ENCODE peak calls at places on chromosomes 16 and 17, in nine cellular contexts. One of them, this sample, is unnamed.

GRCh38 chr16:70691223-70692129 is 5.6 kb upstream of the MTSS2 start:
- DNase-seq in stimulated activated CD8-positive, alpha-beta memory T cell treated with anti-CD3 and anti-CD28 coated beads, Interleukin-4, amount 100 ng/mL, for 4 hours: no peak
- DNase-seq in activated naive CD8-positive, alpha-beta T cell treated with anti-CD3 and anti-CD28 coated beads, Interleukin-2, amount 50 U/mL, for 16 hours: no peak
- DNase-seq in CD4-positive, CD25-positive, alpha-beta regulatory T cell: no peak
- DNase-seq in substantia nigra: peak
- DNase-seq in AG04450: peak
- DNase-seq in mucosa of descending colon: no peak
- DNase-seq in stomach: peak
- DNase-seq in left lung: peak
- DNase-seq in this sample: peak

GRCh38 chr16:67326472-67327309 is at the start of the genes KCTD19 and LRRC36:
- DNase-seq in stimulated activated CD8-positive, alpha-beta memory T cell treated with anti-CD3 and anti-CD28 coated beads, Interleukin-4, amount 100 ng/mL, for 4 hours: peak
- DNase-seq in activated naive CD8-positive, alpha-beta T cell treated with anti-CD3 and anti-CD28 coated beads, Interleukin-2, amount 50 U/mL, for 16 hours: peak
- DNase-seq in CD4-positive, CD25-positive, alpha-beta regulatory T cell: no peak
- DNase-seq in substantia nigra: peak
- DNase-seq in AG04450: no peak
- DNase-seq in mucosa of descending colon: peak
- DNase-seq in stomach: peak
- DNase-seq in left lung: peak
- DNase-seq in this sample: no peak

GRCh38 chr16:23949630-23950290 is 114.0 kb downstream of the PRKCB start:
- DNase-seq in stimulated activated CD8-positive, alpha-beta memory T cell treated with anti-CD3 and anti-CD28 coated beads, Interleukin-4, amount 100 ng/mL, for 4 hours: no peak
- DNase-seq in activated naive CD8-positive, alpha-beta T cell treated with anti-CD3 and anti-CD28 coated beads, Interleukin-2, amount 50 U/mL, for 16 hours: no peak
- DNase-seq in CD4-positive, CD25-positive, alpha-beta regulatory T cell: peak
- DNase-seq in substantia nigra: no peak
- DNase-seq in AG04450: no peak
- DNase-seq in mucosa of descending colon: peak
- DNase-seq in stomach: peak
- DNase-seq in left lung: peak
- DNase-seq in this sample: no peak

GRCh38 chr16:1175566-1176279 is 22.8 kb downstream of the CACNA1H start:
- DNase-seq in stimulated activated CD8-positive, alpha-beta memory T cell treated with anti-CD3 and anti-CD28 coated beads, Interleukin-4, amount 100 ng/mL, for 4 hours: no peak
- DNase-seq in activated naive CD8-positive, alpha-beta T cell treated with anti-CD3 and anti-CD28 coated beads, Interleukin-2, amount 50 U/mL, for 16 hours: no peak
- DNase-seq in CD4-positive, CD25-positive, alpha-beta regulatory T cell: no peak
- DNase-seq in substantia nigra: no peak
- DNase-seq in AG04450: peak
- DNase-seq in mucosa of descending colon: no peak
- DNase-seq in stomach: no peak
- DNase-seq in left lung: no peak
- DNase-seq in this sample: no peak

GRCh38 chr16:14301150-14302030 is 230.3 kb downstream of the MRTFB start:
- DNase-seq in stimulated activated CD8-positive, alpha-beta memory T cell treated with anti-CD3 and anti-CD28 coated beads, Interleukin-4, amount 100 ng/mL, for 4 hours: no peak
- DNase-seq in activated naive CD8-positive, alpha-beta T cell treated with anti-CD3 and anti-CD28 coated beads, Interleukin-2, amount 50 U/mL, for 16 hours: no peak
- DNase-seq in CD4-positive, CD25-positive, alpha-beta regulatory T cell: no peak
- DNase-seq in substantia nigra: peak
- DNase-seq in AG04450: no peak
- DNase-seq in mucosa of descending colon: peak
- DNase-seq in stomach: peak
- DNase-seq in left lung: peak
- DNase-seq in this sample: no peak

GRCh38 chr17:79618383-79619067 is 7.7 kb upstream of the RBFOX3 start:
- DNase-seq in stimulated activated CD8-positive, alpha-beta memory T cell treated with anti-CD3 and anti-CD28 coated beads, Interleukin-4, amount 100 ng/mL, for 4 hours: no peak
- DNase-seq in activated naive CD8-positive, alpha-beta T cell treated with anti-CD3 and anti-CD28 coated beads, Interleukin-2, amount 50 U/mL, for 16 hours: no peak
- DNase-seq in CD4-positive, CD25-positive, alpha-beta regulatory T cell: no peak
- DNase-seq in substantia nigra: no peak
- DNase-seq in AG04450: no peak
- DNase-seq in mucosa of descending colon: peak
- DNase-seq in stomach: no peak
- DNase-seq in left lung: peak
- DNase-seq in this sample: no peak

GRCh38 chr16:71956500-71956899 is 43.7 kb downstream of the PKD1L3 start:
- DNase-seq in stimulated activated CD8-positive, alpha-beta memory T cell treated with anti-CD3 and anti-CD28 coated beads, Interleukin-4, amount 100 ng/mL, for 4 hours: no peak
- DNase-seq in activated naive CD8-positive, alpha-beta T cell treated with anti-CD3 and anti-CD28 coated beads, Interleukin-2, amount 50 U/mL, for 16 hours: no peak
- DNase-seq in CD4-positive, CD25-positive, alpha-beta regulatory T cell: no peak
- DNase-seq in substantia nigra: no peak
- DNase-seq in AG04450: no peak
- DNase-seq in mucosa of descending colon: no peak
- DNase-seq in stomach: no peak
- DNase-seq in left lung: no peak
- DNase-seq in this sample: no peak

GRCh38 chr17:58398574-58399266 is 18.6 kb downstream of the RNF43 start:
- DNase-seq in stimulated activated CD8-positive, alpha-beta memory T cell treated with anti-CD3 and anti-CD28 coated beads, Interleukin-4, amount 100 ng/mL, for 4 hours: no peak
- DNase-seq in activated naive CD8-positive, alpha-beta T cell treated with anti-CD3 and anti-CD28 coated beads, Interleukin-2, amount 50 U/mL, for 16 hours: no peak
- DNase-seq in CD4-positive, CD25-positive, alpha-beta regulatory T cell: no peak
- DNase-seq in substantia nigra: no peak
- DNase-seq in AG04450: no peak
- DNase-seq in mucosa of descending colon: no peak
- DNase-seq in stomach: no peak
- DNase-seq in left lung: no peak
- DNase-seq in this sample: no peak

GRCh38 chr17:58091024-58091567 is 7.9 kb downstream of the DYNLL2 start:
- DNase-seq in stimulated activated CD8-positive, alpha-beta memory T cell treated with anti-CD3 and anti-CD28 coated beads, Interleukin-4, amount 100 ng/mL, for 4 hours: no peak
- DNase-seq in activated naive CD8-positive, alpha-beta T cell treated with anti-CD3 and anti-CD28 coated beads, Interleukin-2, amount 50 U/mL, for 16 hours: no peak
- DNase-seq in CD4-positive, CD25-positive, alpha-beta regulatory T cell: no peak
- DNase-seq in substantia nigra: no peak
- DNase-seq in AG04450: no peak
- DNase-seq in mucosa of descending colon: no peak
- DNase-seq in stomach: no peak
- DNase-seq in left lung: no peak
- DNase-seq in this sample: no peak

GRCh38 chr16:86508947-86509758 is 1.2 kb upstream of the FOXF1 start:
- DNase-seq in stimulated activated CD8-positive, alpha-beta memory T cell treated with anti-CD3 and anti-CD28 coated beads, Interleukin-4, amount 100 ng/mL, for 4 hours: no peak
- DNase-seq in activated naive CD8-positive, alpha-beta T cell treated with anti-CD3 and anti-CD28 coated beads, Interleukin-2, amount 50 U/mL, for 16 hours: no peak
- DNase-seq in CD4-positive, CD25-positive, alpha-beta regulatory T cell: no peak
- DNase-seq in substantia nigra: no peak
- DNase-seq in AG04450: peak
- DNase-seq in mucosa of descending colon: peak
- DNase-seq in stomach: no peak
- DNase-seq in left lung: peak
- DNase-seq in this sample: no peak

GRCh38 chr16:66548868-66549267 is 1.1 kb downstream of the TK2 start:
- DNase-seq in stimulated activated CD8-positive, alpha-beta memory T cell treated with anti-CD3 and anti-CD28 coated beads, Interleukin-4, amount 100 ng/mL, for 4 hours: no peak
- DNase-seq in activated naive CD8-positive, alpha-beta T cell treated with anti-CD3 and anti-CD28 coated beads, Interleukin-2, amount 50 U/mL, for 16 hours: no peak
- DNase-seq in CD4-positive, CD25-positive, alpha-beta regulatory T cell: no peak
- DNase-seq in substantia nigra: no peak
- DNase-seq in AG04450: no peak
- DNase-seq in mucosa of descending colon: no peak
- DNase-seq in stomach: no peak
- DNase-seq in left lung: no peak
- DNase-seq in this sample: no peak

GRCh38 chr17:9371019-9371418 is 204.6 kb downstream of the STX8 start:
- DNase-seq in stimulated activated CD8-positive, alpha-beta memory T cell treated with anti-CD3 and anti-CD28 coated beads, Interleukin-4, amount 100 ng/mL, for 4 hours: no peak
- DNase-seq in activated naive CD8-positive, alpha-beta T cell treated with anti-CD3 and anti-CD28 coated beads, Interleukin-2, amount 50 U/mL, for 16 hours: no peak
- DNase-seq in CD4-positive, CD25-positive, alpha-beta regulatory T cell: no peak
- DNase-seq in substantia nigra: no peak
- DNase-seq in AG04450: no peak
- DNase-seq in mucosa of descending colon: no peak
- DNase-seq in stomach: no peak
- DNase-seq in left lung: no peak
- DNase-seq in this sample: no peak

GRCh38 chr17:82367724-82368524 is 3.6 kb upstream of the UTS2R start:
- DNase-seq in stimulated activated CD8-positive, alpha-beta memory T cell treated with anti-CD3 and anti-CD28 coated beads, Interleukin-4, amount 100 ng/mL, for 4 hours: no peak
- DNase-seq in activated naive CD8-positive, alpha-beta T cell treated with anti-CD3 and anti-CD28 coated beads, Interleukin-2, amount 50 U/mL, for 16 hours: no peak
- DNase-seq in CD4-positive, CD25-positive, alpha-beta regulatory T cell: no peak
- DNase-seq in substantia nigra: no peak
- DNase-seq in AG04450: no peak
- DNase-seq in mucosa of descending colon: no peak
- DNase-seq in stomach: no peak
- DNase-seq in left lung: no peak
- DNase-seq in this sample: no peak

GRCh38 chr17:8150194-8151119 is 1.7 kb downstream of the PER1 start:
- DNase-seq in stimulated activated CD8-positive, alpha-beta memory T cell treated with anti-CD3 and anti-CD28 coated beads, Interleukin-4, amount 100 ng/mL, for 4 hours: no peak
- DNase-seq in activated naive CD8-positive, alpha-beta T cell treated with anti-CD3 and anti-CD28 coated beads, Interleukin-2, amount 50 U/mL, for 16 hours: no peak
- DNase-seq in CD4-positive, CD25-positive, alpha-beta regulatory T cell: no peak
- DNase-seq in substantia nigra: no peak
- DNase-seq in AG04450: no peak
- DNase-seq in mucosa of descending colon: peak
- DNase-seq in stomach: no peak
- DNase-seq in left lung: no peak
- DNase-seq in this sample: no peak

GRCh38 chr17:79870540-79870939 is 31.3 kb upstream of the CBX4 start:
- DNase-seq in stimulated activated CD8-positive, alpha-beta memory T cell treated with anti-CD3 and anti-CD28 coated beads, Interleukin-4, amount 100 ng/mL, for 4 hours: no peak
- DNase-seq in activated naive CD8-positive, alpha-beta T cell treated with anti-CD3 and anti-CD28 coated beads, Interleukin-2, amount 50 U/mL, for 16 hours: no peak
- DNase-seq in CD4-positive, CD25-positive, alpha-beta regulatory T cell: no peak
- DNase-seq in substantia nigra: no peak
- DNase-seq in AG04450: no peak
- DNase-seq in mucosa of descending colon: peak
- DNase-seq in stomach: no peak
- DNase-seq in left lung: no peak
- DNase-seq in this sample: no peak

GRCh38 chr16:46826618-46827017 is 4.4 kb downstream of the C16orf87 start:
- DNase-seq in stimulated activated CD8-positive, alpha-beta memory T cell treated with anti-CD3 and anti-CD28 coated beads, Interleukin-4, amount 100 ng/mL, for 4 hours: no peak
- DNase-seq in activated naive CD8-positive, alpha-beta T cell treated with anti-CD3 and anti-CD28 coated beads, Interleukin-2, amount 50 U/mL, for 16 hours: no peak
- DNase-seq in CD4-positive, CD25-positive, alpha-beta regulatory T cell: no peak
- DNase-seq in substantia nigra: no peak
- DNase-seq in AG04450: peak
- DNase-seq in mucosa of descending colon: no peak
- DNase-seq in stomach: no peak
- DNase-seq in left lung: no peak
- DNase-seq in this sample: no peak

GRCh38 chr17:57305918-57306317 is 49.6 kb downstream of the MSI2 start:
- DNase-seq in stimulated activated CD8-positive, alpha-beta memory T cell treated with anti-CD3 and anti-CD28 coated beads, Interleukin-4, amount 100 ng/mL, for 4 hours: no peak
- DNase-seq in activated naive CD8-positive, alpha-beta T cell treated with anti-CD3 and anti-CD28 coated beads, Interleukin-2, amount 50 U/mL, for 16 hours: no peak
- DNase-seq in CD4-positive, CD25-positive, alpha-beta regulatory T cell: no peak
- DNase-seq in substantia nigra: no peak
- DNase-seq in AG04450: no peak
- DNase-seq in mucosa of descending colon: no peak
- DNase-seq in stomach: no peak
- DNase-seq in left lung: no peak
- DNase-seq in this sample: no peak

GRCh38 chr17:18004901-18005305 is 32.2 kb downstream of the DRC3 start:
- DNase-seq in stimulated activated CD8-positive, alpha-beta memory T cell treated with anti-CD3 and anti-CD28 coated beads, Interleukin-4, amount 100 ng/mL, for 4 hours: no peak
- DNase-seq in activated naive CD8-positive, alpha-beta T cell treated with anti-CD3 and anti-CD28 coated beads, Interleukin-2, amount 50 U/mL, for 16 hours: no peak
- DNase-seq in CD4-positive, CD25-positive, alpha-beta regulatory T cell: no peak
- DNase-seq in substantia nigra: no peak
- DNase-seq in AG04450: no peak
- DNase-seq in mucosa of descending colon: no peak
- DNase-seq in stomach: no peak
- DNase-seq in left lung: no peak
- DNase-seq in this sample: no peak

GRCh38 chr17:16870253-16871245 is 101.4 kb downstream of the TNFRSF13B start:
- DNase-seq in stimulated activated CD8-positive, alpha-beta memory T cell treated with anti-CD3 and anti-CD28 coated beads, Interleukin-4, amount 100 ng/mL, for 4 hours: no peak
- DNase-seq in activated naive CD8-positive, alpha-beta T cell treated with anti-CD3 and anti-CD28 coated beads, Interleukin-2, amount 50 U/mL, for 16 hours: no peak
- DNase-seq in CD4-positive, CD25-positive, alpha-beta regulatory T cell: no peak
- DNase-seq in substantia nigra: no peak
- DNase-seq in AG04450: no peak
- DNase-seq in mucosa of descending colon: no peak
- DNase-seq in stomach: peak
- DNase-seq in left lung: no peak
- DNase-seq in this sample: no peak

GRCh38 chr16:56382901-56383355 is 42.4 kb downstream of the AMFR start:
- DNase-seq in stimulated activated CD8-positive, alpha-beta memory T cell treated with anti-CD3 and anti-CD28 coated beads, Interleukin-4, amount 100 ng/mL, for 4 hours: no peak
- DNase-seq in activated naive CD8-positive, alpha-beta T cell treated with anti-CD3 and anti-CD28 coated beads, Interleukin-2, amount 50 U/mL, for 16 hours: no peak
- DNase-seq in CD4-positive, CD25-positive, alpha-beta regulatory T cell: no peak
- DNase-seq in substantia nigra: no peak
- DNase-seq in AG04450: peak
- DNase-seq in mucosa of descending colon: no peak
- DNase-seq in stomach: no peak
- DNase-seq in left lung: no peak
- DNase-seq in this sample: no peak

GRCh38 chr16:70252355-70252988 is 732 bp upstream of the EXOSC6 start:
- DNase-seq in stimulated activated CD8-positive, alpha-beta memory T cell treated with anti-CD3 and anti-CD28 coated beads, Interleukin-4, amount 100 ng/mL, for 4 hours: no peak
- DNase-seq in activated naive CD8-positive, alpha-beta T cell treated with anti-CD3 and anti-CD28 coated beads, Interleukin-2, amount 50 U/mL, for 16 hours: no peak
- DNase-seq in CD4-positive, CD25-positive, alpha-beta regulatory T cell: no peak
- DNase-seq in substantia nigra: no peak
- DNase-seq in AG04450: no peak
- DNase-seq in mucosa of descending colon: no peak
- DNase-seq in stomach: no peak
- DNase-seq in left lung: no peak
- DNase-seq in this sample: no peak

GRCh38 chr16:15609286-15609649 is 33.7 kb downstream of the MARF1 start:
- DNase-seq in stimulated activated CD8-positive, alpha-beta memory T cell treated with anti-CD3 and anti-CD28 coated beads, Interleukin-4, amount 100 ng/mL, for 4 hours: no peak
- DNase-seq in activated naive CD8-positive, alpha-beta T cell treated with anti-CD3 and anti-CD28 coated beads, Interleukin-2, amount 50 U/mL, for 16 hours: no peak
- DNase-seq in CD4-positive, CD25-positive, alpha-beta regulatory T cell: no peak
- DNase-seq in substantia nigra: no peak
- DNase-seq in AG04450: no peak
- DNase-seq in mucosa of descending colon: no peak
- DNase-seq in stomach: no peak
- DNase-seq in left lung: no peak
- DNase-seq in this sample: no peak

GRCh38 chr16:64865037-64865696 is 256.7 kb downstream of the CDH11 start:
- DNase-seq in stimulated activated CD8-positive, alpha-beta memory T cell treated with anti-CD3 and anti-CD28 coated beads, Interleukin-4, amount 100 ng/mL, for 4 hours: no peak
- DNase-seq in activated naive CD8-positive, alpha-beta T cell treated with anti-CD3 and anti-CD28 coated beads, Interleukin-2, amount 50 U/mL, for 16 hours: no peak
- DNase-seq in CD4-positive, CD25-positive, alpha-beta regulatory T cell: no peak
- DNase-seq in substantia nigra: no peak
- DNase-seq in AG04450: no peak
- DNase-seq in mucosa of descending colon: no peak
- DNase-seq in stomach: no peak
- DNase-seq in left lung: no peak
- DNase-seq in this sample: no peak

GRCh38 chr17:78345172-78345571 is 14.7 kb downstream of the SOCS3 start:
- DNase-seq in stimulated activated CD8-positive, alpha-beta memory T cell treated with anti-CD3 and anti-CD28 coated beads, Interleukin-4, amount 100 ng/mL, for 4 hours: no peak
- DNase-seq in activated naive CD8-positive, alpha-beta T cell treated with anti-CD3 and anti-CD28 coated beads, Interleukin-2, amount 50 U/mL, for 16 hours: no peak
- DNase-seq in CD4-positive, CD25-positive, alpha-beta regulatory T cell: no peak
- DNase-seq in substantia nigra: no peak
- DNase-seq in AG04450: no peak
- DNase-seq in mucosa of descending colon: no peak
- DNase-seq in stomach: no peak
- DNase-seq in left lung: no peak
- DNase-seq in this sample: no peak

GRCh38 chr17:10646393-10646990 is 10.6 kb downstream of the MYH3 start:
- DNase-seq in stimulated activated CD8-positive, alpha-beta memory T cell treated with anti-CD3 and anti-CD28 coated beads, Interleukin-4, amount 100 ng/mL, for 4 hours: peak
- DNase-seq in activated naive CD8-positive, alpha-beta T cell treated with anti-CD3 and anti-CD28 coated beads, Interleukin-2, amount 50 U/mL, for 16 hours: peak
- DNase-seq in CD4-positive, CD25-positive, alpha-beta regulatory T cell: peak
- DNase-seq in substantia nigra: peak
- DNase-seq in AG04450: peak
- DNase-seq in mucosa of descending colon: peak
- DNase-seq in stomach: peak
- DNase-seq in left lung: peak
- DNase-seq in this sample: peak

GRCh38 chr16:47431960-47432359 is 28.9 kb downstream of the ITFG1 start:
- DNase-seq in stimulated activated CD8-positive, alpha-beta memory T cell treated with anti-CD3 and anti-CD28 coated beads, Interleukin-4, amount 100 ng/mL, for 4 hours: no peak
- DNase-seq in activated naive CD8-positive, alpha-beta T cell treated with anti-CD3 and anti-CD28 coated beads, Interleukin-2, amount 50 U/mL, for 16 hours: no peak
- DNase-seq in CD4-positive, CD25-positive, alpha-beta regulatory T cell: no peak
- DNase-seq in substantia nigra: no peak
- DNase-seq in AG04450: no peak
- DNase-seq in mucosa of descending colon: no peak
- DNase-seq in stomach: no peak
- DNase-seq in left lung: no peak
- DNase-seq in this sample: no peak